ENCODE peak calls at places on chromosomes 6 and 20, in six cellular contexts. O, M, T, D, C and Q are unnamed samples.

GRCh38 chr6:125255201-125255600 is 46.6 kb downstream of the HDDC2 start:
- DNase-seq in C (no peak), O (peak; percentile 46), M (no peak), T (no peak), D (no peak), Q (no peak)

GRCh38 chr20:3102575-3103368 is 18.2 kb upstream of the AVP start:
- DNase-seq in T (no peak), C (no peak), M (no peak), O (no peak), D (no peak), Q (no peak)

GRCh38 chr20:60224914-60225313 is 266.7 kb downstream of the CDH26 start:
- DNase-seq in O (peak; percentile 11), T (no peak), D (no peak), M (peak; percentile 2), C (no peak), Q (no peak)

GRCh38 chr6:149317656-149318571 is at the start of gene TAB2:
- DNase-seq in D (no peak), M (peak; percentile 47), C (no peak), O (no peak), T (peak; percentile 78), Q (peak; percentile 84)

GRCh38 chr6:111989743-111990142 is 64.2 kb upstream of the CCN6 start:
- DNase-seq in D (no peak), O (no peak), M (no peak), T (no peak), C (no peak), Q (no peak)

GRCh38 chr6:111564482-111564945 is 41.2 kb downstream of the TRAF3IP2 start:
- DNase-seq in T (peak; percentile 88), O (peak; percentile 57), D (no peak), M (peak; percentile 31), C (no peak), Q (no peak)

GRCh38 chr6:44475779-44476434 is 88.4 kb downstream of the CDC5L start:
- DNase-seq in O (peak; percentile 68), T (peak; percentile 82), M (peak; percentile 80), C (no peak), D (peak; percentile 80), Q (peak; percentile 92)

GRCh38 chr20:5844063-5844681 is 94.0 kb downstream of the SHLD1 start:
- DNase-seq in D (no peak), O (peak; percentile 33), M (peak; percentile 60), T (no peak), C (no peak), Q (no peak)

GRCh38 chr20:6026051-6026450 is 27.8 kb downstream of the LRRN4 start:
- DNase-seq in T (no peak), C (peak; percentile 11), D (no peak), O (peak; percentile 56), M (peak; percentile 77), Q (no peak)

GRCh38 chr6:47358440-47359225 is 48.9 kb upstream of the TNFRSF21 start:
- DNase-seq in C (no peak), D (no peak), T (no peak), M (no peak), O (no peak), Q (no peak)

GRCh38 chr20:25389381-25389857 is 1.2 kb downstream of the ABHD12 start:
- DNase-seq in T (no peak), C (no peak), M (peak; percentile 60), O (peak; percentile 58), D (no peak), Q (no peak)

GRCh38 chr6:73263570-73263909 is 544 bp upstream of the KHDC1 start:
- DNase-seq in T (no peak), D (no peak), M (no peak), C (no peak), O (no peak), Q (no peak)

GRCh38 chr6:163806761-163807499 is 392.4 kb downstream of the QKI start:
- DNase-seq in D (no peak), T (no peak), O (peak; percentile 40), C (no peak), M (peak; percentile 23), Q (no peak)

GRCh38 chr6:1382883-1383728 is 6.3 kb upstream of the FOXF2 start:
- DNase-seq in C (no peak), M (no peak), O (peak; percentile 43), T (no peak), D (no peak), Q (peak; percentile 82)

GRCh38 chr20:15422966-15423365 is 1085.6 kb upstream of the FLRT3 start:
- DNase-seq in O (no peak), C (no peak), T (no peak), M (no peak), D (no peak), Q (no peak)

GRCh38 chr20:1769491-1769890 is 111.9 kb upstream of the SIRPG start:
- DNase-seq in T (no peak), C (no peak), M (no peak), D (no peak), O (no peak), Q (no peak)

GRCh38 chr6:130872250-130873095 is 45.3 kb downstream of the SMLR1 start:
- DNase-seq in T (peak; percentile 73), D (peak; percentile 69), M (peak; percentile 69), C (no peak), O (peak; percentile 57), Q (no peak)

GRCh38 chr6:72464791-72465691 is 156.8 kb upstream of the KCNQ5 start:
- DNase-seq in M (peak; percentile 44), T (no peak), D (no peak), O (peak; percentile 51), C (peak; percentile 23), Q (no peak)

GRCh38 chr6:163738725-163739124 is 324.2 kb downstream of the QKI start:
- DNase-seq in T (no peak), D (no peak), O (peak; percentile 53), M (peak; percentile 43), C (no peak), Q (no peak)

GRCh38 chr20:63052571-63053429 is 46.0 kb upstream of the BHLHE23 start:
- DNase-seq in M (no peak), T (peak; percentile 51), C (no peak), D (peak; percentile 6), O (no peak), Q (no peak)

GRCh38 chr20:9516658-9516987 is 2.2 kb downstream of the LAMP5 start:
- DNase-seq in D (no peak), O (no peak), M (no peak), C (no peak), T (no peak), Q (no peak)

GRCh38 chr20:51326241-51326819 is 216.2 kb downstream of the NFATC2 start:
- DNase-seq in M (peak; percentile 80), T (no peak), O (peak; percentile 62), D (no peak), C (no peak), Q (no peak)

GRCh38 chr6:46476301-46476700 is 14.9 kb downstream of the RCAN2 start:
- DNase-seq in D (no peak), T (no peak), O (no peak), M (no peak), C (no peak), Q (no peak)

GRCh38 chr6:39792501-39793450 is 600 bp downstream of the DAAM2 start:
- DNase-seq in M (no peak), O (peak; percentile 24), T (no peak), C (no peak), D (peak; percentile 31), Q (no peak)

GRCh38 chr6:66496659-66497058 is 789.6 kb upstream of the EYS start:
- DNase-seq in O (peak; percentile 42), T (no peak), C (no peak), D (no peak), M (peak; percentile 39), Q (no peak)

GRCh38 chr6:125588268-125588667 is 161.2 kb upstream of the HEY2 start:
- DNase-seq in C (no peak), M (no peak), T (no peak), O (no peak), D (peak; percentile 11), Q (no peak)

GRCh38 chr20:21514553-21515251 is 838 bp upstream of the NKX2-2 start:
- DNase-seq in M (no peak), D (no peak), O (no peak), C (no peak), T (no peak), Q (peak; percentile 79)

GRCh38 chr6:14862845-14863244 is 383.0 kb upstream of the JARID2 start:
- DNase-seq in T (no peak), C (no peak), O (no peak), D (no peak), M (no peak), Q (no peak)

GRCh38 chr6:14867807-14868206 is 378.1 kb upstream of the JARID2 start:
- DNase-seq in C (no peak), D (no peak), M (no peak), O (no peak), T (no peak), Q (no peak)

GRCh38 chr6:14861491-14861943 is 384.4 kb upstream of the JARID2 start:
- DNase-seq in T (no peak), D (no peak), M (no peak), O (no peak), C (no peak), Q (no peak)

GRCh38 chr6:14865609-14866100 is 380.2 kb upstream of the JARID2 start:
- DNase-seq in C (no peak), O (peak; percentile 50), M (peak; percentile 12), D (no peak), T (no peak), Q (no peak)

GRCh38 chr6:14863896-14864850 is 381.7 kb upstream of the JARID2 start:
- DNase-seq in T (no peak), C (no peak), D (no peak), O (no peak), M (no peak), Q (no peak)
- TF ChIP-seq CTCF in T (no peak), C (peak; percentile 23), D (no peak), O (no peak), M (peak; percentile 17), Q (peak; percentile 16)

GRCh38 chr6:168060521-168060931 is 18.5 kb downstream of the FRMD1 start:
- DNase-seq in D (peak; percentile 72), T (peak; percentile 77), C (peak; percentile 16), O (peak; percentile 48), M (peak; percentile 83), Q (peak; percentile 92)
- TF ChIP-seq CTCF in D (peak; percentile 66), T (peak; percentile 57), C (peak; percentile 57), O (peak; percentile 33), M (peak; percentile 85), Q (peak; percentile 89)

DNA sequence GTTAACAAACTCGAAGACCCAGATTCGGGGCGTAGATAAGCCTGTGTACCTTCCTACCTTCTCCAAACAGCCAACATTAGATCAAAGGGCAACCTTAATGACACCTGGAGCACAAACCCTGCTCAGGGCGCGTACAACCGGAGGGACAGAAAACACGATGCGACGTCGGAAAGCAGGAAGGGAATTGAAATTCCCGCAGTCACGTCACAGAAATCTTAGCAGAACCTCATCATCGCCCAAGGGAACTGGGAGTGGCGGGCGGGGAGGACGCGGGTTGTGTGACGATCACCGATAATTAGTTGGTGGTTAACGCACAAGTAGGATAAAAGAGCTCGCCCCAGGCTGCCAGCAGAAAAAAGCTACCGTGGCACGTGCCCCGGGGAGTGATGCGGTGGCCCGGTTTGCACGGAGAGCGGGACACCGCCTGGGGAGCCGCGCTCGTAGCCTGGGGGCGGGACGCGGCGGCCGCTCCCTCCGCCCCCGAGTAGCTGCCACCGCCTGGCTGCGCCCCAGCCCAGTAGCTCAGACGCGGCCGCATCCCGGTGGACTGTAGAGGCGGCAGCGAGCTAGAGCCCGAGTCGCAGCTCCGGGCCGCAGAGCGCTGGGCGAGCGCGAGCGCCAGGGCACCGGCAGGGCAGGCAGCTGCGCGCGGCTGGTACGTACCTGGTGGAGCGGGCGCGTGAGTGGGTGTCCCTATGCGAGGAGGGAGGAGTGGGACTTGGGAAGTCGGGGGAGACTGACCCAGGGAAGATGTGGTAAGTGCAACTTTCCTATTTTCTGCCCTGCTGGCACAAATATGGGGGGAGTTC is at the start of gene PKIB:
- DNase-seq in C (no peak), D (peak; percentile 74), O (peak; percentile 67), M (peak; percentile 65), T (peak; percentile 80), Q (no peak)
- TF ChIP-seq CTCF in C (peak; percentile 43), D (no peak), O (peak; percentile 11), M (peak; percentile 39), T (peak; percentile 37), Q (no peak)

GRCh38 chr20:7161690-7162089 is 394.2 kb downstream of the BMP2 start:
- DNase-seq in O (peak; percentile 24), D (no peak), T (no peak), M (peak; percentile 67), C (no peak), Q (no peak)
- TF ChIP-seq CTCF in O (no peak), D (peak; percentile 27), T (no peak), M (peak; percentile 72), C (no peak), Q (peak; percentile 47)